ENCODE peak calls at places on chromosomes 13 and 19, in ten cellular contexts. T, K, L, Z, E, N, O, C, W and S are unnamed samples.
A peak's percentile ranks its signal among the peaks of the same experiment; 100 is the strongest.

GRCh38 chr19:19997656-19998268 is 41.5 kb downstream of the ZNF682 start:
- DNase-seq in E (no peak), O (no peak), W (no peak), K (no peak), N (no peak), Z (no peak), L (no peak), C (peak; percentile 49), T (no peak), S (no peak)

GRCh38 chr19:46913852-46914430 is 53.1 kb downstream of the ARHGAP35 start:
- DNase-seq in W (peak; percentile 52), Z (peak; percentile 34), K (no peak), C (peak; percentile 81), O (no peak), E (peak; percentile 63), N (no peak), L (no peak), T (peak; percentile 71), S (peak; percentile 26)

GRCh38 chr19:36013280-36014028 is 559 bp downstream of the ALKBH6 start:
- DNase-seq in L (no peak), Z (no peak), K (no peak), C (no peak), W (no peak), N (no peak), O (no peak), T (no peak), E (no peak), S (no peak)

GRCh38 chr19:32814046-32814445 is 55.5 kb downstream of the SLC7A9 start:
- DNase-seq in K (no peak), O (no peak), C (no peak), T (no peak), N (no peak), E (no peak), L (no peak), Z (no peak), W (no peak), S (no peak)

GRCh38 chr13:21749410-21749809 is 78.5 kb downstream of the FGF9 start:
- DNase-seq in C (no peak), N (no peak), L (no peak), T (peak; percentile 20), K (no peak), E (no peak), O (no peak), Z (peak; percentile 7), W (peak; percentile 27), S (peak; percentile 64)

GRCh38 chr19:40700083-40700482 is 9.6 kb upstream of the NUMBL start:
- DNase-seq in T (no peak), O (no peak), K (no peak), W (no peak), Z (no peak), N (no peak), E (no peak), L (no peak), C (no peak), S (no peak)

GRCh38 chr13:83940742-83941141 is 58.5 kb upstream of the SLITRK1 start:
- DNase-seq in L (no peak), W (peak; percentile 31), Z (peak; percentile 73), O (no peak), K (no peak), T (peak; percentile 6), E (peak; percentile 44), C (no peak), N (no peak), S (peak; percentile 80)

GRCh38 chr13:107866007-107866665 is 349.2 kb downstream of the LIG4 start:
- DNase-seq in N (no peak), O (no peak), C (no peak), K (no peak), W (no peak), L (no peak), E (no peak), Z (peak; percentile 43), T (peak; percentile 52), S (peak; percentile 35)

GRCh38 chr13:91647361-91647970 is 249.0 kb downstream of the GPC5 start:
- DNase-seq in Z (peak; percentile 14), C (peak; percentile 34), K (no peak), T (peak; percentile 56), E (peak; percentile 60), N (no peak), O (no peak), L (no peak), W (peak; percentile 81), S (no peak)

GRCh38 chr13:22357132-22357531 is 686.3 kb downstream of the FGF9 start:
- DNase-seq in K (no peak), Z (no peak), W (peak; percentile 47), T (no peak), C (peak; percentile 3), N (no peak), E (no peak), L (no peak), O (no peak), S (no peak)

GRCh38 chr13:36817996-36818395 is 1.0 kb upstream of the RFXAP start:
- DNase-seq in L (no peak), Z (no peak), E (no peak), N (no peak), W (no peak), C (no peak), O (no peak), K (no peak), T (no peak), S (no peak)
- TF ChIP-seq CTCF in L (no peak), Z (peak; percentile 17), E (no peak), N (no peak), W (no peak), C (no peak), O (no peak), K (no peak), T (no peak), S (no peak)

GRCh38 chr19:3740431-3740830 is 21.1 kb downstream of the APBA3 start:
- DNase-seq in N (no peak), E (no peak), W (no peak), O (no peak), Z (no peak), C (no peak), L (no peak), T (no peak), K (no peak), S (no peak)
- TF ChIP-seq CTCF in N (no peak), E (no peak), W (no peak), O (no peak), Z (no peak), C (no peak), L (no peak), T (no peak), K (no peak), S (no peak)

DNA sequence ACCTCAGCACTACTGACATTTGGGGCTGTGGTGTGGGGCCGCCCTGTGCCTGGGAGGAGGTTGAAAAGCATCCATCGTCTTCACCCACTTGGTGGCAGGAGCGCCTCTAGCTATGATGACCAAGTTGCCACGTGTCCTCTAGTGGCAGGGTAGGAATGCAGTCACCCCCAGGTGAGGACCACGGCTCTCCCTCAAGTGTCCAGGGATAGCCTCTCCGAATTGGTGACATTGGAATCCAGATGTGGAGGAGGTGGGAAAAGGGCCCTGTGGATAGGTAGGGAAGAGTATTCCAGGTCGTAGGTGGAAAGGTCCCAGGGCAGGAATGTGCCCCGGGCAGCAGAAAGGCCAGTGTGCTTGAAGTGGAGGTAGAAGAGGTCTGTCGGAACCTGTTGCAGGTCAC is 37.6 kb downstream of the ARHGEF18 start:
- DNase-seq in E (no peak), Z (peak; percentile 45), W (no peak), T (no peak), N (no peak), K (no peak), O (no peak), C (no peak), L (no peak), S (no peak)
- TF ChIP-seq CTCF in E (no peak), Z (peak; percentile 63), W (no peak), T (no peak), N (no peak), K (no peak), O (no peak), C (no peak), L (no peak), S (no peak)

GRCh38 chr13:79631260-79631659 is 150.3 kb downstream of the NDFIP2 start:
- DNase-seq in W (peak; percentile 84), L (no peak), K (peak; percentile 69), C (peak; percentile 6), Z (peak; percentile 95), N (peak; percentile 38), T (peak; percentile 78), O (no peak), E (peak; percentile 94), S (peak; percentile 97)
- TF ChIP-seq CTCF in W (peak; percentile 23), L (peak; percentile 55), K (peak; percentile 46), C (peak; percentile 1), Z (peak; percentile 70), N (peak; percentile 57), T (no peak), O (no peak), E (peak; percentile 37), S (peak; percentile 40)

GRCh38 chr19:28213476-28214082 is 999.4 kb downstream of the UQCRFS1 start:
- DNase-seq in E (peak; percentile 2), W (no peak), O (no peak), Z (no peak), K (no peak), L (no peak), T (no peak), N (no peak), C (peak; percentile 23), S (no peak)

GRCh38 chr19:28218728-28219127 is 994.2 kb downstream of the UQCRFS1 start:
- DNase-seq in Z (no peak), O (no peak), C (no peak), L (no peak), K (no peak), N (no peak), E (no peak), T (no peak), W (no peak), S (no peak)

GRCh38 chr19:28221736-28222135 is 991.2 kb downstream of the UQCRFS1 start:
- DNase-seq in O (no peak), Z (no peak), T (no peak), N (no peak), C (no peak), E (no peak), K (no peak), W (no peak), L (no peak), S (no peak)

DNA sequence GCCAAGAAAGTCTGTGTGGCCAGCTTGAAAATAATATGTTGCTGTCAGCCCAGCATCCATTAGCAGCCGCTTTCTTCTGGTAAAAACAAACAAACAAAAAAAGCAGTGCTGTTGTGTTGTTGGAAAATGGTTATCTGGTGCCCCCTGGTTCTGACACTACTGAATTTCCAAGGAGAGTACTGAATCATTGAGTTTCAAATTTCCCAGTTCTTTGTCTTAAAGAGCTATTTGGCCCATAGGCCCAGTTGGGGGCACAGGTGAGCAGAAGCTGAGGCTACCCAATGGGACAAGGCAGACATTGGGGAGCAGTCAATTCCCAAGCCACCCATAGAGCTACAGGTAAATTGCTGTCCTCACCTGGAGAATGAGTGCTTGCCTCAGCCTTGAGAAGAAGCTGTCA is 995.9 kb downstream of the UQCRFS1 start:
- DNase-seq in O (no peak), N (no peak), T (no peak), Z (no peak), W (no peak), C (no peak), K (no peak), E (no peak), L (no peak), S (no peak)
- TF ChIP-seq CTCF in O (no peak), N (no peak), T (no peak), Z (no peak), W (no peak), C (no peak), K (no peak), E (no peak), L (no peak), S (no peak)